ENCODE peak calls at places on chromosomes 11 and 22, in four cellular contexts. V is RWPE1, P is psoas muscle, U is body of pancreas. B is an unnamed sample.

GRCh38 chr11:47550288-47551052 is 2.5 kb downstream of the CELF1 start:
- DNase-seq in V (no peak), P (no peak), U (peak), B (no peak)

GRCh38 chr11:69807416-69807815 is 11.8 kb downstream of the FGF3 start:
- DNase-seq in V (no peak), P (no peak), U (no peak), B (no peak)

GRCh38 chr11:131658952-131659351 is 288.5 kb downstream of the NTM start:
- DNase-seq in V (no peak), P (no peak), U (no peak), B (no peak)

GRCh38 chr22:39349967-39350802 is at the start of gene SYNGR1:
- DNase-seq in V (no peak), P (peak), U (peak), B (no peak)

GRCh38 chr11:35600439-35600838 is 17.8 kb upstream of the FJX1 start:
- DNase-seq in V (no peak), P (no peak), U (no peak), B (no peak)

GRCh38 chr11:75055511-75055910 is 41.2 kb downstream of the OR2AT4 start:
- DNase-seq in V (no peak), P (no peak), U (no peak), B (no peak)

GRCh38 chr22:44732661-44733060 is 19.7 kb upstream of the ARHGAP8 start:
- DNase-seq in V (no peak), P (no peak), U (no peak), B (no peak)

GRCh38 chr11:75855191-75855590 is 40.2 kb downstream of the UVRAG start:
- DNase-seq in V (no peak), P (no peak), U (no peak), B (no peak)

GRCh38 chr11:79439893-79440450 is 858 bp downstream of the TENM4 start:
- DNase-seq in V (peak), P (peak), U (no peak), B (no peak)

GRCh38 chr11:122268601-122269130 is 152.7 kb upstream of the BLID start:
- DNase-seq in V (no peak), P (no peak), U (no peak), B (no peak)

GRCh38 chr11:118615282-118615979 is 8.0 kb downstream of the PHLDB1 start:
- DNase-seq in V (no peak), P (no peak), U (peak), B (no peak)

GRCh38 chr11:117300773-117301172 is 9.6 kb downstream of the BACE1-AS start:
- DNase-seq in V (no peak), P (no peak), U (no peak), B (no peak)

GRCh38 chr11:116644201-116644947 is 128.4 kb downstream of the BUD13 start:
- DNase-seq in V (no peak), P (no peak), U (no peak), B (no peak)

GRCh38 chr11:10349281-10349665 is 44.4 kb downstream of the ADM start:
- DNase-seq in V (no peak), P (no peak), U (no peak), B (no peak)
- H3K27ac ChIP-seq in V (no peak), P (peak), U (no peak), B (no peak)

DNA sequence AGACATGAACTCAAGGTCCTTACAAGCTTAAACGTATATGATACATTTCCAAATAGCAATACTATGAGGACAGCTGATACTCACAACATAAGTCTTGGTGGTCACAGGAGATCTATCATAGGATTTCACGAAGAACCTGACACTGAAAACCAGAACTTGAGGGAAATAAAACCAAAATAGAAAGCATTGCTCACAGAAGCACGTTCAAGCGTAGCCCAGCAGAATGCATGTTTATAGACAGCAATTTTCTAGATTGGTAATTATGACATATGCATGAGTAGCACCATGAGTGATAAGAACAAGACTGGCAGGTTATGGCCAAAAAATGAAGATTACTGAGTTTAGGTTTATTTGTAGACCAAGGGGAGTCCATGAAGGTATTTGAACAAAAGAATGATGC is 243.5 kb downstream of the ETS1 start:
- DNase-seq in V (peak), P (no peak), U (no peak), B (no peak)
- H3K27ac ChIP-seq in V (no peak), P (no peak), U (no peak), B (peak)

GRCh38 chr22:43188829-43189545 is 2.1 kb upstream of the TTLL12 start:
- DNase-seq in V (no peak), P (peak), U (no peak), B (no peak)

GRCh38 chr22:43187171-43188099 is 501 bp upstream of the TTLL12 start:
- DNase-seq in V (peak), P (peak), U (peak), B (peak)

GRCh38 chr22:43186272-43187170 is at the start of gene TTLL12:
- DNase-seq in V (peak), P (peak), U (peak), B (no peak)

GRCh38 chr22:43183496-43184263 is 3.3 kb downstream of the TTLL12 start:
- DNase-seq in V (no peak), P (no peak), U (no peak), B (peak)

GRCh38 chr22:43185860-43186261 is 1.1 kb downstream of the TTLL12 start:
- DNase-seq in V (peak), P (peak), U (peak), B (no peak)
- H3K27ac ChIP-seq in V (peak), P (no peak), U (no peak), B (peak)

GRCh38 chr22:31044262-31044861 is 36.8 kb upstream of the SMTN start:
- DNase-seq in V (no peak), P (peak), U (peak), B (no peak)
- H3K27ac ChIP-seq in V (no peak), P (peak), U (no peak), B (no peak)

GRCh38 chr11:9689721-9690120 is 25.8 kb downstream of the SWAP70 start:
- DNase-seq in V (no peak), P (no peak), U (no peak), B (no peak)

GRCh38 chr11:9691865-9692264 is 28.0 kb downstream of the SWAP70 start:
- DNase-seq in V (peak), P (no peak), U (no peak), B (peak)

GRCh38 chr11:9688716-9689511 is 25.0 kb downstream of the SWAP70 start:
- DNase-seq in V (peak), P (no peak), U (peak), B (peak)

GRCh38 chr11:9692696-9693095 is 28.8 kb downstream of the SWAP70 start:
- DNase-seq in V (no peak), P (no peak), U (no peak), B (no peak)

GRCh38 chr11:9687736-9688494 is 24.0 kb downstream of the SWAP70 start:
- DNase-seq in V (no peak), P (no peak), U (no peak), B (no peak)
- H3K27ac ChIP-seq in V (no peak), P (peak), U (no peak), B (peak)

DNA sequence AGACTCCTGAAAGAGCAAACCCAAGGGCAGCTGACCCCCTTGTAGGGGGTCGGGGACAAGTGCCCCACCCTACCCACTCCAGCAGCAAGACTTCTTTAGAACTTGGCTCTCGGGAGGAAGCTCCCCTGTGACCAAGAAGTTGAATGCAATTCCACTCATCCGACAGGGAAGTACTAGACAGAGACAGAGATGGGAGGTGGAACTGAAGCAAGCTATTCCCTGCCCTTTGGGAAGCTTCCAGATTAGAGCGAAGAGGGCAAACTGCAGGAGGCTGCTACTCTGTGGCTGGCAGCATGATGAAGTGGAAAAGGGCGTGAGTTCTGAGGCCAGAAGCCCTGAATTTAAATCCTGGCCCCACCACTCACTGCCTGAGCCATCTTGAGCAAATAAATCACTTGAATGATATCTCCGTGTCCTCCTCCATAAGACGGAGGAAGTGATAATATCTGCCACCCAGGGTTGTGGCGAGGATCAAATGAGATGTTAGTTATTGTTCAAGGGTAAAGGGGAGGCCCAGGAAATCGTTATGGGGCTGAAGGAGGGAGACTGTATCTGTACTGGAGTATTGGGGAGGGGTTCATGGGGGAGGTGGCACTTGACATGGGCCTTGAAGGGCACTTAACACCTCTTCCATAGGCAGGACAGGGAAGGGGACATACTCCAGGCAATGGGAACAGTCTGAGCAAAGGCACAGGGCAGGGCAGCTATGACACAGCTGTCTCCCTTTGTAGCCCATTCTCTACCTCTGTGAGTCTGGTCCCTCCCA is 16.2 kb upstream of the DGKZ start:
- DNase-seq in V (no peak), P (no peak), U (no peak), B (no peak)
- H3K27ac ChIP-seq in V (no peak), P (no peak), U (no peak), B (no peak)

GRCh38 chr22:35498026-35498425 is 42.6 kb upstream of the RASD2 start:
- DNase-seq in V (no peak), P (no peak), U (no peak), B (no peak)
- H3K27ac ChIP-seq in V (no peak), P (no peak), U (no peak), B (no peak)

B was measured in epithelial cell of prostate.